ENCODE peak calls at places on chromosomes 5 and 9, in five cellular contexts. One of them, this sample, is unnamed. For H3K36me3 and H3K27me3, the result is how much of the 10 kb centered on the place peaks cover.

GRCh38 chr9:116157436-116158138 is 4.0 kb downstream of the PAPPA start:
- DNase-seq in SK-N-SH: no peak
- DNase-seq in CD8-positive, alpha-beta memory T cell: no peak
- DNase-seq in SJCRH30: peak
- DNase-seq in neural progenitor cell: peak
- DNase-seq in this sample: peak

GRCh38 chr5:124748687-124749594 is 2.5 kb upstream of the ZNF608 start:
- DNase-seq in CD8-positive, alpha-beta memory T cell: no peak
- DNase-seq in neural progenitor cell: peak
- DNase-seq in SK-N-SH: peak
- DNase-seq in SJCRH30: peak
- DNase-seq in this sample: peak

GRCh38 chr5:149771216-149771973 is 41.3 kb downstream of the PPARGC1B start:
- DNase-seq in CD8-positive, alpha-beta memory T cell: no peak
- DNase-seq in neural progenitor cell: no peak
- DNase-seq in SJCRH30: no peak
- DNase-seq in SK-N-SH: no peak
- DNase-seq in this sample: no peak

GRCh38 chr9:90420211-90420610 is 222.4 kb downstream of the DIRAS2 start:
- DNase-seq in neural progenitor cell: no peak
- DNase-seq in SK-N-SH: no peak
- DNase-seq in CD8-positive, alpha-beta memory T cell: no peak
- DNase-seq in SJCRH30: no peak
- DNase-seq in this sample: no peak

GRCh38 chr9:77488439-77489126 is 159.5 kb downstream of the GNA14 start:
- DNase-seq in CD8-positive, alpha-beta memory T cell: no peak
- DNase-seq in SJCRH30: no peak
- DNase-seq in SK-N-SH: peak
- DNase-seq in neural progenitor cell: peak
- DNase-seq in this sample: peak

GRCh38 chr5:113020461-113021273 is 44.1 kb downstream of the DCP2 start:
- DNase-seq in SK-N-SH: no peak
- DNase-seq in CD8-positive, alpha-beta memory T cell: no peak
- DNase-seq in neural progenitor cell: no peak
- DNase-seq in SJCRH30: no peak
- DNase-seq in this sample: no peak

GRCh38 chr5:148697177-148697820 is 43.0 kb upstream of the HTR4 start:
- DNase-seq in SJCRH30: no peak
- DNase-seq in CD8-positive, alpha-beta memory T cell: no peak
- DNase-seq in neural progenitor cell: no peak
- DNase-seq in SK-N-SH: no peak
- DNase-seq in this sample: no peak

GRCh38 chr9:129483467-129484324 is 137.2 kb downstream of the C9orf50 start:
- DNase-seq in SK-N-SH: no peak
- DNase-seq in SJCRH30: peak
- DNase-seq in neural progenitor cell: peak
- DNase-seq in CD8-positive, alpha-beta memory T cell: no peak
- DNase-seq in this sample: peak

GRCh38 chr5:135127604-135128240 is 93.7 kb upstream of the PITX1 start:
- DNase-seq in SK-N-SH: no peak
- DNase-seq in SJCRH30: peak
- DNase-seq in CD8-positive, alpha-beta memory T cell: no peak
- DNase-seq in neural progenitor cell: no peak
- DNase-seq in this sample: no peak

GRCh38 chr9:5886114-5886939 is 4.4 kb upstream of the MLANA start:
- DNase-seq in SK-N-SH: peak
- DNase-seq in SJCRH30: peak
- DNase-seq in CD8-positive, alpha-beta memory T cell: peak
- DNase-seq in neural progenitor cell: peak
- DNase-seq in this sample: peak

GRCh38 chr9:121841771-121842611 is 190.6 kb downstream of the DAB2IP start:
- DNase-seq in SK-N-SH: no peak
- DNase-seq in neural progenitor cell: no peak
- DNase-seq in SJCRH30: no peak
- DNase-seq in CD8-positive, alpha-beta memory T cell: no peak
- DNase-seq in this sample: no peak

GRCh38 chr9:32723801-32724200 is 59.5 kb upstream of the TMEM215 start:
- DNase-seq in SK-N-SH: no peak
- DNase-seq in neural progenitor cell: no peak
- DNase-seq in SJCRH30: peak
- DNase-seq in CD8-positive, alpha-beta memory T cell: no peak
- DNase-seq in this sample: no peak

GRCh38 chr9:135303280-135303647 is 176.3 kb upstream of the PPP1R26 start:
- DNase-seq in neural progenitor cell: no peak
- DNase-seq in CD8-positive, alpha-beta memory T cell: no peak
- DNase-seq in SJCRH30: no peak
- DNase-seq in SK-N-SH: no peak
- DNase-seq in this sample: no peak

GRCh38 chr5:139646912-139647391 is 1.2 kb upstream of the CXXC5 start:
- DNase-seq in neural progenitor cell: peak
- DNase-seq in CD8-positive, alpha-beta memory T cell: no peak
- DNase-seq in SK-N-SH: peak
- DNase-seq in SJCRH30: peak
- DNase-seq in this sample: peak

GRCh38 chr9:70574222-70574837 is 159.9 kb upstream of the KLF9 start:
- DNase-seq in neural progenitor cell: peak
- DNase-seq in SK-N-SH: no peak
- DNase-seq in SJCRH30: peak
- DNase-seq in CD8-positive, alpha-beta memory T cell: no peak
- DNase-seq in this sample: peak

GRCh38 chr5:122615832-122616231 is 159.0 kb upstream of the SNX2 start:
- DNase-seq in CD8-positive, alpha-beta memory T cell: no peak
- DNase-seq in SJCRH30: no peak
- DNase-seq in neural progenitor cell: no peak
- DNase-seq in SK-N-SH: no peak
- DNase-seq in this sample: no peak

GRCh38 chr5:151695464-151695863 is 8.7 kb upstream of the SPARC start:
- DNase-seq in SK-N-SH: no peak
- DNase-seq in SJCRH30: no peak
- DNase-seq in CD8-positive, alpha-beta memory T cell: no peak
- DNase-seq in neural progenitor cell: no peak
- DNase-seq in this sample: no peak

GRCh38 chr5:151037561-151038291 is 17.3 kb downstream of the GPX3 start:
- DNase-seq in SK-N-SH: no peak
- DNase-seq in neural progenitor cell: no peak
- DNase-seq in CD8-positive, alpha-beta memory T cell: no peak
- DNase-seq in SJCRH30: no peak
- DNase-seq in this sample: no peak

GRCh38 chr5:164959761-164960160 is 1454.3 kb downstream of the MAT2B start:
- DNase-seq in CD8-positive, alpha-beta memory T cell: no peak
- DNase-seq in SJCRH30: no peak
- DNase-seq in neural progenitor cell: no peak
- DNase-seq in SK-N-SH: no peak
- DNase-seq in this sample: no peak

GRCh38 chr5:100676807-100677631 is 141.8 kb downstream of the FAM174A start:
- DNase-seq in neural progenitor cell: no peak
- DNase-seq in SK-N-SH: no peak
- DNase-seq in CD8-positive, alpha-beta memory T cell: no peak
- DNase-seq in SJCRH30: no peak
- DNase-seq in this sample: no peak

GRCh38 chr5:139378101-139378825 is 4.8 kb downstream of the SLC23A1 start:
- DNase-seq in CD8-positive, alpha-beta memory T cell: no peak
- DNase-seq in SK-N-SH: no peak
- DNase-seq in SJCRH30: no peak
- DNase-seq in neural progenitor cell: no peak
- DNase-seq in this sample: peak

GRCh38 chr9:128053560-128053959 is 13.6 kb downstream of the NAIF1 start:
- DNase-seq in neural progenitor cell: no peak
- DNase-seq in CD8-positive, alpha-beta memory T cell: no peak
- DNase-seq in SJCRH30: no peak
- DNase-seq in SK-N-SH: no peak
- DNase-seq in this sample: no peak

GRCh38 chr5:73027361-73027760 is 71.5 kb downstream of the FCHO2 start:
- DNase-seq in neural progenitor cell: no peak
- DNase-seq in CD8-positive, alpha-beta memory T cell: no peak
- DNase-seq in SJCRH30: no peak
- DNase-seq in SK-N-SH: no peak
- DNase-seq in this sample: no peak

GRCh38 chr5:83564069-83564749 is 92.7 kb downstream of the VCAN start:
- DNase-seq in CD8-positive, alpha-beta memory T cell: no peak
- DNase-seq in SJCRH30: peak
- DNase-seq in neural progenitor cell: peak
- DNase-seq in SK-N-SH: peak
- DNase-seq in this sample: no peak

GRCh38 chr9:137053944-137054931 is at the start of gene ENTPD2:
- DNase-seq in neural progenitor cell: peak
- DNase-seq in SK-N-SH: no peak
- DNase-seq in CD8-positive, alpha-beta memory T cell: peak
- DNase-seq in SJCRH30: peak
- DNase-seq in this sample: peak

GRCh38 chr9:136619742-136620440 is 42.8 kb upstream of the EGFL7 start:
- DNase-seq in SJCRH30: no peak
- DNase-seq in SK-N-SH: no peak
- DNase-seq in neural progenitor cell: no peak
- DNase-seq in CD8-positive, alpha-beta memory T cell: no peak
- DNase-seq in this sample: no peak

DNA sequence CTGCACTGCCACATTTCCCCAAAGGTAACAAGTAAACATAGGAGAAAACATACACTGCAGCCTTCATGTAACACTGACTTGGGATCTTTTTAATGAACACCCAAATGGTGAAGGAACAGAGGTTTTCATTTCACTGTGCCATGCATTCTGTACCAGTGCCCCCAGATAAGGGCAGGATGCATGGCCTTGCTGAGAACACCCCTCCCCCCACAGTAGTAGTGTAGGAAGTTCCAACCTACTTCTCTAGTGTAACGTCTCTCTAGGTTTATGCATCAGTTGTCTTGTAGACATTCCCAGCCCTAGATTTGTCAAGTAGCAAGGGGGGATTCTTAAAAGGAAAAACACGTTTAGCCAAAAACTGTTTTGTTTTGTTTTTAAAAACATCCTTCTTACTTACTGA is 29.9 kb downstream of the MAP3K1 start:
- DNase-seq in neural progenitor cell: no peak
- DNase-seq in SK-N-SH: no peak
- DNase-seq in CD8-positive, alpha-beta memory T cell: no peak
- DNase-seq in SJCRH30: no peak
- DNase-seq in this sample: no peak
- H3K36me3 ChIP-seq in neural progenitor cell: under half
- H3K36me3 ChIP-seq in SK-N-SH: under half
- H3K36me3 ChIP-seq in CD8-positive, alpha-beta memory T cell: under half
- H3K36me3 ChIP-seq in SJCRH30: under half
- H3K36me3 ChIP-seq in this sample: under half

DNA sequence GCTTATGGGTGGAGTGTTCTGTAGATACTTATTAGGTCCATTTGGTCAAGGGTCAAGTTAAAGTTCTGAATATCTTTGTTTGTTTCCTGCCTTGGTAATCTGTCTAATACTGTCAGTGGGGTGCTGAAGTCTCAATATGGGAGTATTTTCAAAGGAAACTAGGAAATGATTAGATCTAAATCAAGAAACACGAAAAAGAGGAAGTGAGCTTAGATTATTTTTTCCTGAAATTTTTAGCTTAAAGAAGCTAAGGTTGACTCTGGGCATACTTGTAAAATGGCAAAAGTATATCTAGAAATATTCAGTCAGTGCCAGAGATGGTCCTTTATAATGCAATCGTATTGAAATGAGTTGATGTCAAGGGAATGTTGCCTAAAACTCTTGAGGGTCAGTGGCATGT is 313.5 kb downstream of the ICE1 start:
- DNase-seq in CD8-positive, alpha-beta memory T cell: no peak
- DNase-seq in neural progenitor cell: no peak
- DNase-seq in SJCRH30: no peak
- DNase-seq in SK-N-SH: no peak
- DNase-seq in this sample: no peak
- H3K27me3 ChIP-seq in CD8-positive, alpha-beta memory T cell: under half
- H3K27me3 ChIP-seq in neural progenitor cell: under half
- H3K27me3 ChIP-seq in SJCRH30: under half
- H3K27me3 ChIP-seq in SK-N-SH: under half
- H3K27me3 ChIP-seq in this sample: under half

GRCh38 chr5:128966846-128967245 is 1.6 kb downstream of the SLC27A6 start:
- DNase-seq in SJCRH30: no peak
- DNase-seq in CD8-positive, alpha-beta memory T cell: no peak
- DNase-seq in SK-N-SH: no peak
- DNase-seq in neural progenitor cell: no peak
- DNase-seq in this sample: no peak

GRCh38 chr5:128962211-128962610 is 3.1 kb upstream of the SLC27A6 start:
- DNase-seq in CD8-positive, alpha-beta memory T cell: no peak
- DNase-seq in SK-N-SH: no peak
- DNase-seq in SJCRH30: no peak
- DNase-seq in neural progenitor cell: no peak
- DNase-seq in this sample: no peak

GRCh38 chr5:128965011-128965637 is at the start of gene SLC27A6:
- DNase-seq in neural progenitor cell: peak
- DNase-seq in SK-N-SH: peak
- DNase-seq in CD8-positive, alpha-beta memory T cell: no peak
- DNase-seq in SJCRH30: no peak
- DNase-seq in this sample: peak

GRCh38 chr5:128966375-128966774 is 1.1 kb downstream of the SLC27A6 start:
- DNase-seq in CD8-positive, alpha-beta memory T cell: no peak
- DNase-seq in SJCRH30: no peak
- DNase-seq in neural progenitor cell: no peak
- DNase-seq in SK-N-SH: peak
- DNase-seq in this sample: peak

DNA sequence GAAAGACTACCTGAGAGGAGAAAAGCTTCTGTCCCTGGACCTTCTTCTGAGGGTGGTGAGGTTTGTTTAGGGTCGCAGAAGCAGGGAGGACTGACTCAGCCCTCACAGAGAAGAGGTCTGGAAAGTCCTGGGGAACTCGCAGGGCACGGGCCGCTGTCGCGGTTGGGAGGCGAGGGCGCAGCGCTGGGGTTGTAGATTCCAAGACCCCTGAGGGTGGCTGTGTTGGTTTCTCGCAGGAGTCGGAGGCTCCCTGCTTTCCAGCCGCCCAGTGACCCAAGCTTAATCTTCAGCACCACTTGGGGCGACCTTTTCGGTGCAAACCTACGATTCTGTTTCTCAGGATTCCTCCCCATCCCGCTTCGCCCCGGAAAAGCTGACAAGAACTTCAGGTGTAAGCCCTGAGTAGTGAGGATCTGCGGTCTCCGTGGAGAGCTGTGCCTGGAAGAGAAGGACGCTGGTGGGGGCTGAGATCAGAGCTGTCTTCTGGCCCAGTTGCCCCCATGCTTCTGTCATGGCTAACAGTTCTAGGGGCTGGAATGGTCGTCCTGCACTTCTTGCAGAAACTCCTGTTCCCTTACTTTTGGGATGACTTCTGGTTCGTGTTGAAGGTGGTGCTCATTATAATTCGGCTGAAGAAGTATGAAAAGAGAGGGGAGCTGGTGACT is 482 bp downstream of the SLC27A6 start:
- DNase-seq in neural progenitor cell: no peak
- DNase-seq in SJCRH30: no peak
- DNase-seq in SK-N-SH: no peak
- DNase-seq in CD8-positive, alpha-beta memory T cell: no peak
- DNase-seq in this sample: peak
- H3K4me3 ChIP-seq in neural progenitor cell: peak
- H3K4me3 ChIP-seq in SJCRH30: no peak
- H3K4me3 ChIP-seq in SK-N-SH: no peak
- H3K4me3 ChIP-seq in CD8-positive, alpha-beta memory T cell: no peak
- H3K4me3 ChIP-seq in this sample: peak

DNA sequence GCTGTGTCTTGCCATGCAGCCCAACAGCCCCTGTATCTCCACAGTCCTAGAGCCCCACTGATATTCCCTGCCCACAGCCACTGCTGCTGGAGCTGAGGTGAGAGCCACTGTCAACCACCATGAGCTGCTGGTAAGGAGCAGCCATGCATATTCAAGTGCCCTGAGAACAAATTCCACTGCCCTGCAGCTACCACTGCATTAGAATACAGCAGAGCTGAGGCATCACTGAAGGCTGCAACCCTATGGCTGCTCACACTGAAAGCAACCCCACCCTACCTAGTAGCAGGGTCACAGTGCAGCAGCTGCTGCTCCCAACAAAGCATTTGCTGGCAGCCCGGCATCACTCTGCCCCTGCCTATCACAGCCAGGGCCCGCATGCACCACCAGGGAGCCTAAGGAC is 68.6 kb downstream of the SKIC3 start:
- DNase-seq in SK-N-SH: no peak
- DNase-seq in SJCRH30: no peak
- DNase-seq in CD8-positive, alpha-beta memory T cell: no peak
- DNase-seq in neural progenitor cell: no peak
- DNase-seq in this sample: no peak
- H3K36me3 ChIP-seq in SK-N-SH: half or more
- H3K36me3 ChIP-seq in SJCRH30: half or more
- H3K36me3 ChIP-seq in CD8-positive, alpha-beta memory T cell: half or more
- H3K36me3 ChIP-seq in neural progenitor cell: under half
- H3K36me3 ChIP-seq in this sample: under half